ENCODE peak calls at places on chromosomes 1 and 21, in seven cellular contexts. V is AG04449, S is brain microvascular endothelial cell, K is H1, Q is upper lobe of left lung, E is psoas muscle, U is neural crest cell. O is an unnamed sample.

GRCh38 chr1:171654705-171655214 is 2.3 kb upstream of the MYOC start:
- DNase-seq in V (no peak), S (no peak), K (no peak), Q (no peak), E (no peak), U (no peak), O (no peak)

GRCh38 chr1:172360511-172360910 is 60.0 kb upstream of the C1orf105 start:
- DNase-seq in V (no peak), S (no peak), K (no peak), Q (no peak), E (no peak), U (no peak), O (no peak)

GRCh38 chr1:246008256-246008901 is 498.7 kb downstream of the SMYD3 start:
- DNase-seq in V (no peak), S (no peak), K (no peak), Q (peak; percentile 46), E (no peak), U (no peak), O (no peak)

GRCh38 chr1:154474802-154475201 is 27.2 kb upstream of the TDRD10 start:
- DNase-seq in V (peak; percentile 80), S (peak; percentile 52), K (no peak), Q (peak; percentile 89), E (no peak), U (no peak), O (peak; percentile 91)

GRCh38 chr1:68301538-68301937 is 69.2 kb upstream of the WLS start:
- DNase-seq in V (no peak), S (no peak), K (no peak), Q (no peak), E (no peak), U (no peak), O (no peak)

GRCh38 chr1:210251680-210252490 is 19.3 kb downstream of the SERTAD4 start:
- DNase-seq in V (no peak), S (no peak), K (peak; percentile 71), Q (no peak), E (no peak), U (peak; percentile 15), O (no peak)

GRCh38 chr1:166354411-166354810 is 187.6 kb upstream of the FAM78B start:
- DNase-seq in V (no peak), S (no peak), K (no peak), Q (no peak), E (no peak), U (no peak), O (no peak)

GRCh38 chr21:46605759-46606426 is 1.0 kb upstream of the S100B start:
- DNase-seq in V (no peak), S (no peak), K (no peak), Q (peak; percentile 82), E (peak; percentile 31), U (no peak), O (no peak)

GRCh38 chr1:29259802-29260441 is 23.6 kb downstream of the PTPRU start:
- DNase-seq in V (no peak), S (no peak), K (peak; percentile 89), Q (peak; percentile 45), E (peak; percentile 67), U (peak; percentile 30), O (no peak)

GRCh38 chr1:46278807-46279206 is 24.6 kb downstream of the LRRC41 start:
- DNase-seq in V (no peak), S (no peak), K (no peak), Q (no peak), E (peak; percentile 52), U (no peak), O (no peak)

GRCh38 chr1:177282976-177283375 is 112.2 kb downstream of the BRINP2 start:
- DNase-seq in V (no peak), S (no peak), K (no peak), Q (no peak), E (no peak), U (no peak), O (no peak)

GRCh38 chr1:9787702-9788101 is 36.1 kb downstream of the CLSTN1 start:
- DNase-seq in V (no peak), S (no peak), K (no peak), Q (no peak), E (no peak), U (no peak), O (no peak)

GRCh38 chr1:233673947-233674431 is 60.1 kb downstream of the KCNK1 start:
- DNase-seq in V (no peak), S (no peak), K (no peak), Q (no peak), E (no peak), U (no peak), O (peak; percentile 1)

GRCh38 chr1:22471078-22471477 is 19.4 kb downstream of the ZBTB40 start:
- DNase-seq in V (no peak), S (peak; percentile 20), K (no peak), Q (no peak), E (no peak), U (no peak), O (peak; percentile 8)

GRCh38 chr1:220227393-220227792 is 44.9 kb downstream of the RAB3GAP2 start:
- DNase-seq in V (no peak), S (no peak), K (no peak), Q (no peak), E (no peak), U (no peak), O (no peak)

GRCh38 chr1:214525535-214526019 is 25.8 kb downstream of the PTPN14 start:
- DNase-seq in V (no peak), S (no peak), K (no peak), Q (no peak), E (no peak), U (no peak), O (peak; percentile 53)

GRCh38 chr1:43454270-43455011 is 710 bp upstream of the HYI start:
- DNase-seq in V (peak; percentile 36), S (peak; percentile 86), K (peak; percentile 82), Q (peak; percentile 91), E (peak; percentile 70), U (peak; percentile 30), O (peak; percentile 68)

GRCh38 chr1:115782571-115783281 is 14.2 kb upstream of the CASQ2 start:
- DNase-seq in V (peak; percentile 50), S (peak; percentile 52), K (no peak), Q (no peak), E (no peak), U (no peak), O (peak; percentile 92)

GRCh38 chr1:156805766-156806511 is 10.7 kb downstream of the SH2D2A start:
- DNase-seq in V (peak; percentile 66), S (no peak), K (no peak), Q (no peak), E (peak; percentile 57), U (no peak), O (peak; percentile 43)

GRCh38 chr21:44914176-44914874 is 6.4 kb downstream of the ITGB2 start:
- DNase-seq in V (no peak), S (no peak), K (no peak), Q (peak; percentile 83), E (peak; percentile 20), U (no peak), O (no peak)

GRCh38 chr1:210400043-210400840 is 71.5 kb downstream of the HHAT start:
- DNase-seq in V (peak; percentile 38), S (peak; percentile 78), K (peak; percentile 78), Q (peak; percentile 35), E (peak; percentile 26), U (peak; percentile 51), O (peak; percentile 67)

GRCh38 chr1:177884499-177885021 is 85.3 kb downstream of the SEC16B start:
- DNase-seq in V (no peak), S (no peak), K (no peak), Q (no peak), E (no peak), U (no peak), O (no peak)

GRCh38 chr1:36232212-36233031 is 8.2 kb downstream of the THRAP3 start:
- DNase-seq in V (no peak), S (no peak), K (no peak), Q (no peak), E (no peak), U (no peak), O (no peak)

GRCh38 chr1:15412843-15413242 is 3.2 kb downstream of the EFHD2 start:
- DNase-seq in V (no peak), S (no peak), K (no peak), Q (no peak), E (no peak), U (no peak), O (no peak)

GRCh38 chr1:199336745-199337640 is 690.5 kb upstream of the NR5A2 start:
- DNase-seq in V (no peak), S (no peak), K (peak; percentile 46), Q (no peak), E (no peak), U (no peak), O (no peak)
- TF ChIP-seq CTCF in V (no peak), S (no peak), K (peak; percentile 65), Q (no peak), E (no peak), U (no peak), O (no peak)

GRCh38 chr1:48471603-48472576 is at the start of gene SPATA6:
- DNase-seq in V (peak; percentile 31), S (peak; percentile 91), K (peak; percentile 97), Q (peak; percentile 97), E (peak; percentile 97), U (peak; percentile 92), O (peak; percentile 67)
- TF ChIP-seq CTCF in V (no peak), S (no peak), K (no peak), Q (no peak), E (no peak), U (no peak), O (no peak)

DNA sequence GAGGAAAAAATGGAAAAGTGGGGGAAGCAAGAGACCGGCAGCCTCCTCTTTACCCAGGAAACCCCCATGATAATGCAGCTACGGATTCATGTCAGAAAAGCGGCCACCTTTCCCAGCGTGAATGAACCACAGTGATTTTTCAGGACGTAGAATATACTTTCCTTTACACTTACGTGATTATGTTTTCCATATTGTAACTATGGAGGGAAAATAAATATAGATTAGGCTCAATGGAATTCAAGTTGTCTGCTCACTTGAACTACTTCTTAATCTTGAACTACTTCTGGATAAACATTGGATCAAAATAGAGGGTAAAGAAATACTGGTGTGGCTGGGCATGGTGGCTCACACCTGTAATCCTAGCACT is 80.4 kb upstream of the GREM2 start:
- DNase-seq in V (no peak), S (no peak), K (no peak), Q (no peak), E (no peak), U (no peak), O (no peak)
- TF ChIP-seq CTCF in V (no peak), S (no peak), K (no peak), Q (no peak), E (no peak), U (no peak), O (peak; percentile 30)

GRCh38 chr1:179146476-179146875 is 64.6 kb downstream of the TOR3A start:
- DNase-seq in V (no peak), S (no peak), K (no peak), Q (no peak), E (no peak), U (no peak), O (no peak)
- TF ChIP-seq CTCF in V (no peak), S (no peak), K (no peak), Q (no peak), E (no peak), U (no peak), O (no peak)